ENCODE peak calls at places on chromosomes 3 and 15, in four cellular contexts. B is GF-D8, K is iris pigment epithelial cell, H is right atrium auricular region. I is an unnamed sample.

GRCh38 chr3:11610044-11610671 is 33.6 kb downstream of the VGLL4 start:
- DNase-seq in H (peak), B (no peak), K (peak), I (no peak)

GRCh38 chr3:128473180-128473519 is 6.5 kb upstream of the DNAJB8 start:
- DNase-seq in K (no peak), H (no peak), B (no peak), I (no peak)

GRCh38 chr15:51982013-51982769 is 10.6 kb upstream of the LEO1 start:
- DNase-seq in K (peak), B (peak), H (no peak), I (peak)

GRCh38 chr15:65069179-65069578 is 1.4 kb upstream of the RASL12 start:
- DNase-seq in K (peak), H (no peak), B (no peak), I (no peak)

GRCh38 chr15:31098953-31099740 is 2.4 kb downstream of the TRPM1 start:
- DNase-seq in B (no peak), K (no peak), H (no peak), I (no peak)

GRCh38 chr3:192870785-192871184 is 46.9 kb downstream of the MB21D2 start:
- DNase-seq in H (no peak), K (no peak), B (no peak), I (no peak)

GRCh38 chr15:51879555-51879954 is 50.1 kb downstream of the TMOD3 start:
- DNase-seq in B (no peak), H (no peak), K (peak), I (no peak)

GRCh38 chr3:23019596-23020300 is 183.4 kb upstream of the UBE2E2 start:
- DNase-seq in H (no peak), K (peak), B (no peak), I (no peak)

GRCh38 chr3:156938724-156939123 is 112.6 kb downstream of the LEKR1 start:
- DNase-seq in H (no peak), B (no peak), K (no peak), I (no peak)